ENCODE peak calls at places on chromosome 22, in five cellular contexts. K, J, A, N and F are unnamed samples.

GRCh38 chr22:36901411-36902142 is 11.9 kb upstream of the CSF2RB start:
- DNase-seq in K (no peak), J (no peak), A (no peak), N (no peak), F (no peak)

GRCh38 chr22:43127166-43127908 is 15.9 kb downstream of the MCAT start:
- DNase-seq in K (no peak), J (no peak), A (no peak), N (no peak), F (no peak)

GRCh38 chr22:50518628-50519027 is 6.8 kb downstream of the SCO2 start:
- DNase-seq in K (no peak), J (no peak), A (no peak), N (no peak), F (no peak)

GRCh38 chr22:44127353-44127752 is 53.4 kb upstream of the PARVG start:
- DNase-seq in K (no peak), J (peak; percentile 50), A (peak; percentile 43), N (no peak), F (no peak)

GRCh38 chr22:27419473-27419872 is 382.1 kb downstream of the MN1 start:
- DNase-seq in K (no peak), J (no peak), A (peak; percentile 49), N (no peak), F (peak; percentile 42)

GRCh38 chr22:38180841-38181452 is 683 bp downstream of the PLA2G6 start:
- DNase-seq in K (peak; percentile 81), J (peak; percentile 54), A (no peak), N (peak; percentile 71), F (no peak)

GRCh38 chr22:35299217-35299716 is 427 bp upstream of the TOM1 start:
- DNase-seq in K (no peak), J (no peak), A (peak; percentile 28), N (no peak), F (no peak)

GRCh38 chr22:27518583-27519437 is 282.7 kb downstream of the MN1 start:
- DNase-seq in K (no peak), J (no peak), A (peak; percentile 49), N (no peak), F (peak; percentile 81)

GRCh38 chr22:49393526-49393925 is 434.1 kb downstream of the BRD1 start:
- DNase-seq in K (no peak), J (no peak), A (no peak), N (no peak), F (no peak)

GRCh38 chr22:48566741-48567140 is 1260.9 kb downstream of the BRD1 start:
- DNase-seq in K (no peak), J (peak; percentile 16), A (no peak), N (no peak), F (no peak)

DNA sequence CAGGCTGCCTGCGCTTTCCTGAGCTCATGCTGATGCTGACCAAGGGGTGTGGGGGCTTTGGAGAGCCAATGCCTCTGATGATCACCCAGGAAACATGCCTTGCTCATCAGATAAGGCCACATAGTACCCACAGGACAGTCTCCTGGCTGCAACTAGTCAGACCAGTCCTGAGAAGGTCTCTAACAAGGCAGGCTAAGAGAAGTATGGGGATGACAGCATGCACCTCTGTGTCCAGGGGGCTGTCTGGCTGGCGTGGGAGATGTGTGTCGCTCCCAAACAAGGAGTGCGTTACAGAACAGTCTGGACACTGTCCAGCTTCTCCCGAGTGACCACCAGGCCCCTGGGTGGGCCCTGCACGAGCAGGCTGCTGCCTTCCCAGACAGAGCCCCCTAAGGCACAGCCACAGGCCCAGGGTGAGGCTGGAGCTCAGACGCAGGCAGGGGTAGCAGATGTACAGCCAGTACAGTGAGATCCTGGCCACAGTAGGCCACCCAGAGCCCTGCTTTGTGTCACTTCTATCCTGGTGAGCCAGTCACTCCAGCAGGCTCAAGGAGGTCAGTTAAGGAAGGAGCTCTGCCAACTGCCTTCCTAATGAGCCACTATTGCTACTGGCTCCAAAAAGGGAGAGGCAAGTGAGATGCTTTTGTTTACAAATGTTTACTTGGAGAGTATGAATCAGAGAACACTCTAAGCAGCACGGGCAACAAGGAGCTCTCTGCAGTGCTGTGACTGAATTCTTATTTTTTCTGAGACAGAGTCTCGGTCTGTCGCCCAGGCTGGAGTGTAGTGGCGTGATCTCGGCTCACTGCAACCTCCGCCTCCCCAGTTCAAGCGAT is 66.0 kb upstream of the CLTCL1 start:
- DNase-seq in K (no peak), J (no peak), A (peak; percentile 10), N (no peak), F (no peak)
- H3K4me3 ChIP-seq in K (no peak overlapping the region), J (no peak overlapping the region), A (no peak overlapping the region), N (no peak overlapping the region), F (no peak overlapping the region)

GRCh38 chr22:17999851-18000250 is 24.5 kb downstream of the MICAL3 start:
- DNase-seq in K (no peak), J (no peak), A (no peak), N (no peak), F (no peak)
- H3K4me3 ChIP-seq in K (peak overlapping the region; percentile 79), J (peak overlapping the region; percentile 86), A (peak overlapping the region; percentile 56), N (peak overlapping the region; percentile 73), F (peak overlapping the region; percentile 87)

DNA sequence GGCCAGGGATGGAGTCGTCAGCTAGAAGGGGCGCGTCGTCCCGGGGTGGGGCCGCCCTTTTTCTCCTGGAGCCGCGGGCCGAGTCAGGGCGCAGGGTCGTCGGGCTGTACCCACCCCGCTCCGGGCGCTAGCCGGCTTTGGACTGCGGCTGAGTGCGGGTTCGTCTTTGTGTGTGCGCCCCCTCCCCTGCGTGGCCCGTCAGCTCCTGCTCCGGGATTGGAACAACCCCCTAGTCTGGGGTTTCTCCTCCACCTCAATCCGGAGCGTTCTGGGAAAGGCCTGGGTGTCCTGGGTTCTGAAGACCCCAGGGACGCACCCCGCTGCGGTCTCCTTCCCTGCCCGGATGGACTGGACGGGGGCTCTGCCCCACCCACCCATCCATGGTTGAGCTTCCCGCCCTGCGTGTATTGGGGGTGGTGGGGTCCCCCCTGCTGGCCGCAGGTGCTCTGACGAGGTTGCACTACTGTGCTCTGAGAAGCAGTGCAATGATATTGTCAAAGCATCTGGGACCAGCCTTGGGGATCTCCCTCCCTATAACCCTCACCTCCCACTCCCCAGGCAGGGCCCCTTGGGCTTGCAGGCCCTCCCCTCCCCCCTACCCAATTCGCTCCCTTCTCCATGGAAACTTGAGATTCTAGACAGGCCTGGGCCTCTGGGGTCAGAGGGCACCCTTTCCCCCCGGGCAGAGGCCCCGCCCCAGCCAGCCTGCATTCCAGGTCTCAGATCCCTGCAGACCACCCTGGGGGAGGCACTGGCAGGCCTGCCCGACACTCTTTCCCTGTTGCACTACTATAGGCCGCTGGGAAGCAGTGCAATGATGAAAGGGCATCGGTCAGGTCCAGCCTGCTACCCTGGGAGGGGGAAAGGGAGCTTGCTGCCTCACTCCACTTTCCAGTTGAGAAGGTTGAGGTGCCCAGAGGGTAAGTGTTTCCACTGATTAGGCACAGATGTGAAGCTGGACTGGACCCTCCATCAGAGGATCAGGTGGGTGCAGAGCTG is 10.7 kb downstream of the SDF2L1 start:
- DNase-seq in K (no peak), J (no peak), A (no peak), N (no peak), F (no peak)
- H3K4me3 ChIP-seq in K (peak overlapping the region; percentile 19), J (peak overlapping the region; percentile 60), A (peak overlapping the region; percentile 61), N (peak overlapping the region; percentile 76), F (peak overlapping the region; percentile 94)

GRCh38 chr22:17778412-17778976 is 4.2 kb upstream of the BID start:
- DNase-seq in K (no peak), J (no peak), A (no peak), N (no peak), F (no peak)
- H3K4me3 ChIP-seq in K (no peak overlapping the region), J (no peak overlapping the region), A (no peak overlapping the region), N (no peak overlapping the region), F (no peak overlapping the region)